ENCODE peak calls at places on chromosomes 16 and 17, in eight cellular contexts. H, J, O, A, S, D, K and U are unnamed samples.

GRCh38 chr17:82349287-82349701 is 9.8 kb upstream of the TEX19 start:
- DNase-seq in J (no peak), H (peak; percentile 64), K (no peak), A (no peak), O (no peak), S (no peak), D (no peak), U (no peak)

GRCh38 chr17:5391678-5392077 is 27.8 kb downstream of the NUP88 start:
- DNase-seq in S (peak; percentile 24), D (no peak), O (no peak), K (no peak), J (no peak), H (no peak), A (no peak), U (no peak)

GRCh38 chr16:8678068-8678927 is 3.9 kb downstream of the ABAT start:
- DNase-seq in D (no peak), S (peak; percentile 80), J (no peak), O (no peak), A (no peak), H (no peak), K (no peak), U (no peak)

GRCh38 chr17:62653002-62653830 is 25.7 kb downstream of the MRC2 start:
- DNase-seq in K (peak; percentile 63), A (peak; percentile 45), H (peak; percentile 74), O (peak; percentile 87), J (peak; percentile 94), S (peak; percentile 31), D (peak; percentile 78), U (peak; percentile 70)

GRCh38 chr16:50699345-50700159 is 6.1 kb downstream of the NOD2 start:
- DNase-seq in D (no peak), O (no peak), H (no peak), S (peak; percentile 12), A (no peak), K (no peak), J (no peak), U (no peak)

GRCh38 chr16:24568392-24568791 is 29.0 kb downstream of the RBBP6 start:
- DNase-seq in H (no peak), D (no peak), O (no peak), S (peak; percentile 43), K (no peak), J (no peak), A (no peak), U (no peak)

GRCh38 chr16:901715-902601 is 68.8 kb downstream of the LMF1 start:
- DNase-seq in K (no peak), H (no peak), J (no peak), A (no peak), D (no peak), S (no peak), O (peak; percentile 46), U (peak; percentile 34)

GRCh38 chr17:26792486-26792885 is 501.4 kb upstream of the WSB1 start:
- DNase-seq in A (no peak), O (no peak), J (no peak), D (peak; percentile 23), S (peak; percentile 55), K (no peak), H (no peak), U (no peak)

GRCh38 chr17:62895650-62896301 is 70.3 kb upstream of the TANC2 start:
- DNase-seq in A (no peak), O (no peak), S (peak; percentile 62), D (no peak), H (no peak), J (no peak), K (no peak), U (no peak)

GRCh38 chr17:49637050-49637449 is 40.8 kb downstream of the SPOP start:
- DNase-seq in O (no peak), J (no peak), H (no peak), D (no peak), K (no peak), A (no peak), S (peak; percentile 50), U (no peak)

GRCh38 chr16:23434380-23434779 is 18.6 kb downstream of the COG7 start:
- DNase-seq in K (no peak), O (no peak), H (no peak), A (peak; percentile 71), S (peak; percentile 74), D (peak; percentile 78), J (peak; percentile 33), U (peak; percentile 31)

GRCh38 chr16:70691223-70692129 is 5.6 kb upstream of the MTSS2 start:
- DNase-seq in H (peak; percentile 90), K (peak; percentile 52), O (peak; percentile 95), D (no peak), A (peak; percentile 55), J (no peak), S (peak; percentile 97), U (peak; percentile 76)

GRCh38 chr17:76414334-76415295 is 30.2 kb downstream of the SPHK1 start:
- DNase-seq in H (peak; percentile 55), A (peak; percentile 93), O (peak; percentile 80), J (no peak), K (peak; percentile 79), D (no peak), S (peak; percentile 69), U (peak; percentile 80)

GRCh38 chr16:66359012-66359411 is 7.5 kb upstream of the CDH5 start:
- DNase-seq in D (no peak), O (no peak), K (no peak), J (peak; percentile 49), S (peak; percentile 19), H (no peak), A (peak; percentile 19), U (no peak)

GRCh38 chr17:8189041-8189710 is 804 bp downstream of the BORCS6 start:
- DNase-seq in O (peak; percentile 62), K (peak; percentile 43), D (peak; percentile 48), S (no peak), A (no peak), J (no peak), H (no peak), U (peak; percentile 41)

GRCh38 chr16:1944612-1945199 is 1.7 kb upstream of the MSRB1 start:
- DNase-seq in H (no peak), S (no peak), O (no peak), A (no peak), D (no peak), J (no peak), K (no peak), U (no peak)

GRCh38 chr16:1940273-1941161 is 2.5 kb downstream of the MSRB1 start:
- DNase-seq in A (no peak), O (no peak), H (no peak), S (no peak), K (no peak), J (no peak), D (no peak), U (no peak)

GRCh38 chr16:1941162-1941923 is 1.7 kb downstream of the MSRB1 start:
- DNase-seq in A (no peak), D (no peak), S (no peak), J (no peak), K (no peak), H (no peak), O (no peak), U (no peak)

GRCh38 chr16:1941924-1942809 is 832 bp downstream of the MSRB1 start:
- DNase-seq in A (no peak), K (no peak), D (peak; percentile 61), H (no peak), O (no peak), J (no peak), S (no peak), U (no peak)

DNA sequence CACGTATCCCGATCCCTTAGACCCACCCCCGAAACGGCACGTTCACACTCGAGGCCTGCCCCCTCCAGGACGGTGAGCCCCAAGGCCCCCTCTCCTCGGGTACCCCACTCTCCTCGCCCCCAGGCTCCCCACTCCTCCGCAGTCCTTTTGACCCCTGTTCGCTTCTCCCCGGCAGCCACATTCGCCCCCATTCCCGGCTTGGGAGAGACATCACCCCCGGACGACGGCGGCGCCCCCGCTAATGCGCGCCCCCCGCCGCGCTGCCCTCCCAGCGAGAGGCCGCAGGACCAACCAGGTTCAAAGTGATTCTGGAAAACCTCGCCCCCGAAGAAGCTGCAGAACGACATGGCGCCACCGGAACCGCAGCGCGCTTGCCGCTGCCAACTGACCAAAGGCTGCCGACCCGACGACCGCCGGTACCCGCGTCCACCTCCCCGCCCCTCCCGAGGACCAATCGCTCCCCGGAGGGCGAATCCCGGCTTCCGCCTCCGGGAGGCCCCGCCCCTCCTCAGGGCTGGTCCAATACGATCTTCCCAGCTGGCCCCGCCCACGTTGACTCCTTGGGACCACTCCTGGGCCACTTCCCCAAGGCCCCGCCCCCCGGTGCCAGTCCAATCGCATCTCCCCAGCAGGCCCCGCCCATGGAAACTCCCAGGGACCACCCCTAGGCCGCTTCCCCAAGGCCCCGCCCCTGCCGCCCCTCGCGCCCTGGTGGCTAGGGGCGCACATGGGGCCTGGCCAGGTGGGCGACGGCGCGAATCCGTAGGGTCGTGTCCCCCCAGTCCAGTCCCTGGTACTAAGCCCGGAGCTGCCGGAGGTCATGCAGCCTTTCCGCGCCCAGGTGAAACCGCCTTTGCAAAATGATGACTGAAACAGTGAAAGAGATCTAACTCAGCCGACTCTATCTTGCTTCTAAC is at the start of gene MSRB1:
- DNase-seq in J (peak; percentile 97), O (peak; percentile 100), D (peak; percentile 99), H (peak; percentile 99), S (peak; percentile 96), A (peak; percentile 100), K (peak; percentile 100), U (peak; percentile 100)
- H3K27ac ChIP-seq in J (peak within 1 kb of the TSS; percentile 79), O (peak within 1 kb of the TSS; percentile 6), D (peak within 1 kb of the TSS; percentile 72), H (peak within 1 kb of the TSS; percentile 59), S (peak within 1 kb of the TSS; percentile 22), A (no peak within 1 kb of the TSS), K (peak within 1 kb of the TSS; percentile 88), U (peak within 1 kb of the TSS; percentile 76)

GRCh38 chr16:31877876-31878642 is 4.5 kb downstream of the ZNF267 start:
- DNase-seq in O (no peak), A (no peak), H (no peak), D (no peak), K (no peak), S (no peak), J (no peak), U (no peak)
- H3K4me1 ChIP-seq in O (peaks cover 1% of the 10 kb centered on the region), A (peaks cover 28% of the 10 kb centered on the region), H (peaks cover 3% of the 10 kb centered on the region), D (peaks cover 75% of the 10 kb centered on the region), K (peaks cover 52% of the 10 kb centered on the region), S (peaks cover 23% of the 10 kb centered on the region), J (peaks cover 7% of the 10 kb centered on the region), U (peaks cover 54% of the 10 kb centered on the region)

GRCh38 chr16:13697013-13697412 is 222.9 kb upstream of the ERCC4 start:
- DNase-seq in H (no peak), S (no peak), K (no peak), O (no peak), J (no peak), D (no peak), A (no peak), U (no peak)
- H3K9me3 ChIP-seq in H (no peaks in the 10 kb centered on the region), S (peaks cover 8% of the 10 kb centered on the region), K (peaks cover 18% of the 10 kb centered on the region), O (peaks cover 4% of the 10 kb centered on the region), J (peaks cover 20% of the 10 kb centered on the region), D (peaks cover 10% of the 10 kb centered on the region), A (no peaks in the 10 kb centered on the region), U (peaks cover 23% of the 10 kb centered on the region)

DNA sequence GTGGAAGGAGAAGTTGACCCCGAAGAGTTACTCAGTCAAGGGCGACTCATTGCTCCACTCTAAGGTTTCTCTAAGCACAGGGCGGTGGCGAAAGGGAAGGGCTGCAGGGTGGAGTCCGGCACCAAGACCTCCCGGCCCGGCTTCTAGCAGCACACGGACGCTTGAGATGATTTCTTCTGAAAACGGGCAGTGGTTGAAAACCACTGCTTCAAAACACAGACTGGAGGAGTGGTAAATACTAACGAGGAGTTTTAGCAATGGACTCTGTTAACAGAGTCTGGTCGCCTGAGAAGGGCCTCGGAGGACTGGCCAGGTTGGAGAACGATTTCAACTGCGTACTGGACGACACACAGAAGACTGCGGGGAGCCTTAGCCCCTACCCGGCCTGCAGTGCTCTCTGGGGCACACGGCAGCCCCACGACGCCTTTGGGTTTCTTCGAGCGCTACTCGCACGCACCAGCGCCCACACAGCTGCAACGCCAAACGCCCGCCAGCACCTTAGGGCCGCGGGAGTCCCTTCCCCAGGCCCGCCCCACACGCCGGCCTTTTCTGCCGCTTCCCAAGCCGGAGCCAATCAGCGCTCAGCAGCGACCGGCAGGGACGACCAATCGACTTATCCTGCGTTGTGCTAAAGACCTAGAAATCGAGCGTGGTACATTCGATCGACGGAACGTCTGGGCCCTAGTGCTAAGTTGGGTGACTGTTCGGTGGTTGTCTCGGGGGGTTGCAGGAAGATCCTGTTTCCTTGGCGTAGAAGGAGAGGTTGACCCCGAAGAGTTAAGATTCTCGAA is 14.4 kb upstream of the CA4 start:
- DNase-seq in O (peak; percentile 92), J (peak; percentile 99), K (peak; percentile 91), A (peak; percentile 93), H (peak; percentile 79), S (peak; percentile 90), D (peak; percentile 91), U (peak; percentile 88)
- H3K27ac ChIP-seq in O (no peak overlapping the region), J (peak overlapping the region; percentile 66), K (peak overlapping the region; percentile 75), A (peak overlapping the region; percentile 21), H (peak overlapping the region; percentile 62), S (peak overlapping the region; percentile 25), D (no peak overlapping the region), U (peak overlapping the region; percentile 95)